ENCODE peak calls at places on chromosome 17, in seven cellular contexts. P is activated CD4-positive, alpha-beta T cell treated with anti-CD3 and anti-CD28 coated beads, Interleukin-2, amount 50 U/mL, for 4 hours; R is lower leg skin; Z is nephron progenitor cell; X is NCI-H1436; W is stomach; T is cardiac muscle cell. E is an unnamed sample.

GRCh38 chr17:40596261-40596919 is 31.1 kb upstream of the CCR7 start:
- DNase-seq in T (no peak), Z (no peak), X (no peak), W (no peak), R (no peak), P (no peak), E (no peak)

GRCh38 chr17:19733953-19734526 is 14.1 kb downstream of the ALDH3A1 start:
- DNase-seq in X (no peak), R (no peak), W (no peak), T (no peak), Z (no peak), P (no peak), E (no peak)

GRCh38 chr17:79970576-79971068 is 65.0 kb downstream of the TBC1D16 start:
- DNase-seq in W (peak), Z (no peak), X (peak), T (peak), P (peak), R (no peak), E (peak)

GRCh38 chr17:1720856-1721386 is 3.6 kb upstream of the WDR81 start:
- DNase-seq in W (peak), X (no peak), Z (peak), P (peak), T (peak), R (no peak), E (peak)

GRCh38 chr17:57370051-57370581 is 113.8 kb downstream of the MSI2 start:
- DNase-seq in X (no peak), T (no peak), P (no peak), Z (no peak), R (no peak), W (no peak), E (no peak)

GRCh38 chr17:66755101-66755943 is 79.6 kb upstream of the CACNG5 start:
- DNase-seq in P (no peak), R (no peak), X (peak), Z (no peak), T (no peak), W (no peak), E (no peak)

GRCh38 chr17:8320990-8321389 is 10.9 kb downstream of the ARHGEF15 start:
- DNase-seq in T (no peak), R (no peak), Z (no peak), P (no peak), X (no peak), W (no peak), E (no peak)

GRCh38 chr17:78197147-78197830 is 10.1 kb downstream of the AFMID start:
- DNase-seq in W (no peak), X (no peak), R (no peak), Z (no peak), P (no peak), T (no peak), E (peak)

GRCh38 chr17:78527345-78527744 is 49.9 kb downstream of the DNAH17 start:
- DNase-seq in P (no peak), Z (no peak), W (no peak), X (no peak), T (no peak), R (no peak), E (no peak)

GRCh38 chr17:38702900-38703741 is 2.0 kb upstream of the MLLT6 start:
- DNase-seq in R (peak), P (peak), Z (peak), T (no peak), W (peak), X (no peak), E (no peak)

GRCh38 chr17:37056622-37057021 is 107.9 kb downstream of the AATF start:
- DNase-seq in X (no peak), T (no peak), R (no peak), W (no peak), P (no peak), Z (no peak), E (no peak)

E was measured in WERI-Rb-1.